ENCODE peak calls at places on chromosome 1, in eight cellular contexts. Q is activated CD8-positive, alpha-beta memory T cell treated with anti-CD3 and anti-CD28 coated beads for 24 hours; B is astrocyte; G is NCI-H1105; U is substantia nigra; R is WTC11; O is astrocyte of the spinal cord; Y is GM10248. D is an unnamed sample.

GRCh38 chr1:171433451-171433850 is 51.9 kb upstream of the PRRC2C start:
- DNase-seq in Q (no peak), B (peak), G (no peak), U (no peak), R (no peak), O (peak), Y (no peak), D (peak)

GRCh38 chr1:171188388-171189266 is 3.5 kb downstream of the FMO2 start:
- DNase-seq in Q (no peak), B (peak), G (peak), U (no peak), R (peak), O (peak), Y (peak), D (peak)

GRCh38 chr1:154420172-154420571 is 15.0 kb downstream of the IL6R start:
- DNase-seq in Q (no peak), B (peak), G (no peak), U (peak), R (no peak), O (peak), Y (peak), D (peak)

GRCh38 chr1:84855168-84855567 is 37.8 kb downstream of the LPAR3 start:
- DNase-seq in Q (no peak), B (peak), G (no peak), U (no peak), R (no peak), O (no peak), Y (no peak), D (no peak)

GRCh38 chr1:112516141-112516540 is 7.4 kb downstream of the WNT2B start:
- DNase-seq in Q (no peak), B (no peak), G (no peak), U (no peak), R (no peak), O (no peak), Y (no peak), D (no peak)

GRCh38 chr1:203351037-203351625 is at the start of gene FMOD:
- DNase-seq in Q (no peak), B (peak), G (no peak), U (no peak), R (peak), O (no peak), Y (peak), D (peak)

GRCh38 chr1:11802616-11802972 is 3.2 kb downstream of the MTHFR start:
- DNase-seq in Q (no peak), B (no peak), G (no peak), U (no peak), R (no peak), O (no peak), Y (no peak), D (peak)

GRCh38 chr1:207327994-207328393 is 6.5 kb downstream of the CD55 start:
- DNase-seq in Q (no peak), B (peak), G (no peak), U (no peak), R (no peak), O (peak), Y (no peak), D (peak)

GRCh38 chr1:11576109-11576875 is 77.9 kb downstream of the FBXO2 start:
- DNase-seq in Q (no peak), B (no peak), G (no peak), U (no peak), R (no peak), O (no peak), Y (no peak), D (no peak)

GRCh38 chr1:32612189-32612881 is 38.0 kb downstream of the ZBTB8OS start:
- DNase-seq in Q (peak), B (peak), G (peak), U (peak), R (peak), O (peak), Y (peak), D (peak)

GRCh38 chr1:214546886-214547641 is 4.3 kb downstream of the PTPN14 start:
- DNase-seq in Q (no peak), B (no peak), G (no peak), U (no peak), R (no peak), O (no peak), Y (no peak), D (peak)